ENCODE peak calls at places on chromosomes 4 and X, in five cellular contexts. One of them, this sample, is unnamed.

GRCh38 chr4:111854494-111855087 is 290.7 kb upstream of the FAM241A start:
- DNase-seq in CD8-positive, alpha-beta T cell: no peak
- DNase-seq in small intestine: peak
- DNase-seq in ascending aorta: no peak
- DNase-seq in choroid plexus epithelial cell: peak
- DNase-seq in this sample: peak

GRCh38 chr4:47145630-47146029 is 114.3 kb downstream of the GABRB1 start:
- DNase-seq in small intestine: no peak
- DNase-seq in CD8-positive, alpha-beta T cell: no peak
- DNase-seq in ascending aorta: no peak
- DNase-seq in choroid plexus epithelial cell: peak
- DNase-seq in this sample: peak

GRCh38 chr4:142801966-142802365 is 44.1 kb downstream of the INPP4B start:
- DNase-seq in choroid plexus epithelial cell: no peak
- DNase-seq in small intestine: no peak
- DNase-seq in CD8-positive, alpha-beta T cell: no peak
- DNase-seq in ascending aorta: no peak
- DNase-seq in this sample: no peak

GRCh38 chrX:139554991-139555675 is 24.6 kb downstream of the F9 start:
- DNase-seq in small intestine: no peak
- DNase-seq in choroid plexus epithelial cell: no peak
- DNase-seq in ascending aorta: no peak
- DNase-seq in CD8-positive, alpha-beta T cell: no peak
- DNase-seq in this sample: no peak

GRCh38 chr4:112564706-112565270 is 48.8 kb upstream of the NEUROG2 start:
- DNase-seq in small intestine: no peak
- DNase-seq in choroid plexus epithelial cell: no peak
- DNase-seq in CD8-positive, alpha-beta T cell: no peak
- DNase-seq in ascending aorta: no peak
- DNase-seq in this sample: no peak

GRCh38 chr4:81166431-81166830 is 48.6 kb downstream of the PRKG2 start:
- DNase-seq in ascending aorta: no peak
- DNase-seq in CD8-positive, alpha-beta T cell: no peak
- DNase-seq in small intestine: no peak
- DNase-seq in choroid plexus epithelial cell: peak
- DNase-seq in this sample: peak

GRCh38 chr4:186472948-186473347 is 82.4 kb downstream of the MTNR1A start:
- DNase-seq in CD8-positive, alpha-beta T cell: no peak
- DNase-seq in ascending aorta: no peak
- DNase-seq in choroid plexus epithelial cell: peak
- DNase-seq in small intestine: peak
- DNase-seq in this sample: peak

GRCh38 chr4:102263024-102263787 is 82.1 kb downstream of the SLC39A8 start:
- DNase-seq in small intestine: peak
- DNase-seq in CD8-positive, alpha-beta T cell: no peak
- DNase-seq in ascending aorta: no peak
- DNase-seq in choroid plexus epithelial cell: peak
- DNase-seq in this sample: peak

GRCh38 chr4:169583563-169583962 is 28.8 kb downstream of the NEK1 start:
- DNase-seq in CD8-positive, alpha-beta T cell: no peak
- DNase-seq in ascending aorta: no peak
- DNase-seq in small intestine: no peak
- DNase-seq in choroid plexus epithelial cell: peak
- DNase-seq in this sample: peak

GRCh38 chrX:83008415-83008814 is 499.7 kb upstream of the POU3F4 start:
- DNase-seq in small intestine: no peak
- DNase-seq in ascending aorta: no peak
- DNase-seq in choroid plexus epithelial cell: peak
- DNase-seq in CD8-positive, alpha-beta T cell: no peak
- DNase-seq in this sample: peak

GRCh38 chrX:47497274-47497673 is 14.3 kb upstream of the ZNF41 start:
- DNase-seq in CD8-positive, alpha-beta T cell: no peak
- DNase-seq in choroid plexus epithelial cell: peak
- DNase-seq in ascending aorta: no peak
- DNase-seq in small intestine: peak
- DNase-seq in this sample: peak

GRCh38 chrX:71111851-71112468 is 583 bp upstream of the IL2RG start:
- DNase-seq in CD8-positive, alpha-beta T cell: no peak
- DNase-seq in ascending aorta: no peak
- DNase-seq in choroid plexus epithelial cell: no peak
- DNase-seq in small intestine: no peak
- DNase-seq in this sample: no peak

GRCh38 chrX:109345866-109346265 is 136.0 kb downstream of the GUCY2F start:
- DNase-seq in CD8-positive, alpha-beta T cell: no peak
- DNase-seq in ascending aorta: no peak
- DNase-seq in choroid plexus epithelial cell: peak
- DNase-seq in small intestine: no peak
- DNase-seq in this sample: peak

GRCh38 chr4:184598753-184599491 is 50.3 kb downstream of the CASP3 start:
- DNase-seq in small intestine: peak
- DNase-seq in ascending aorta: no peak
- DNase-seq in choroid plexus epithelial cell: peak
- DNase-seq in CD8-positive, alpha-beta T cell: no peak
- DNase-seq in this sample: peak

GRCh38 chr4:21710212-21710843 is 238.2 kb downstream of the KCNIP4 start:
- DNase-seq in small intestine: no peak
- DNase-seq in ascending aorta: no peak
- DNase-seq in CD8-positive, alpha-beta T cell: no peak
- DNase-seq in choroid plexus epithelial cell: peak
- DNase-seq in this sample: no peak

GRCh38 chrX:153582896-153583295 is 16.0 kb downstream of the CCNQ start:
- DNase-seq in CD8-positive, alpha-beta T cell: peak
- DNase-seq in small intestine: no peak
- DNase-seq in choroid plexus epithelial cell: peak
- DNase-seq in ascending aorta: no peak
- DNase-seq in this sample: peak

GRCh38 chr4:41933997-41934812 is 1.0 kb upstream of the TMEM33 start:
- DNase-seq in small intestine: no peak
- DNase-seq in CD8-positive, alpha-beta T cell: no peak
- DNase-seq in ascending aorta: no peak
- DNase-seq in choroid plexus epithelial cell: no peak
- DNase-seq in this sample: no peak

GRCh38 chrX:41236629-41237028 is 97.3 kb upstream of the DDX3X start:
- DNase-seq in CD8-positive, alpha-beta T cell: no peak
- DNase-seq in ascending aorta: no peak
- DNase-seq in small intestine: no peak
- DNase-seq in choroid plexus epithelial cell: peak
- DNase-seq in this sample: no peak

GRCh38 chrX:11423362-11423818 is 130.2 kb downstream of the AMELX start:
- DNase-seq in ascending aorta: no peak
- DNase-seq in choroid plexus epithelial cell: peak
- DNase-seq in CD8-positive, alpha-beta T cell: no peak
- DNase-seq in small intestine: no peak
- DNase-seq in this sample: peak

GRCh38 chrX:104343408-104344129 is 88.8 kb upstream of the ESX1 start:
- DNase-seq in choroid plexus epithelial cell: peak
- DNase-seq in small intestine: peak
- DNase-seq in ascending aorta: no peak
- DNase-seq in CD8-positive, alpha-beta T cell: peak
- DNase-seq in this sample: peak

GRCh38 chr4:159368320-159368719 is 265.4 kb downstream of the RAPGEF2 start:
- DNase-seq in small intestine: no peak
- DNase-seq in CD8-positive, alpha-beta T cell: no peak
- DNase-seq in ascending aorta: no peak
- DNase-seq in choroid plexus epithelial cell: no peak
- DNase-seq in this sample: no peak

GRCh38 chr4:1193206-1194027 is 21.0 kb upstream of the SPON2 start:
- DNase-seq in choroid plexus epithelial cell: no peak
- DNase-seq in ascending aorta: no peak
- DNase-seq in small intestine: no peak
- DNase-seq in CD8-positive, alpha-beta T cell: no peak
- DNase-seq in this sample: no peak

GRCh38 chr4:136495076-136495475 is 1037.2 kb downstream of the PCDH18 start:
- DNase-seq in small intestine: no peak
- DNase-seq in choroid plexus epithelial cell: no peak
- DNase-seq in CD8-positive, alpha-beta T cell: no peak
- DNase-seq in ascending aorta: no peak
- DNase-seq in this sample: no peak

GRCh38 chr4:121582296-121582695 is 114.5 kb downstream of the ANXA5 start:
- DNase-seq in CD8-positive, alpha-beta T cell: no peak
- DNase-seq in choroid plexus epithelial cell: no peak
- DNase-seq in ascending aorta: no peak
- DNase-seq in small intestine: no peak
- DNase-seq in this sample: no peak

GRCh38 chrX:136674270-136674986 is 26.5 kb downstream of the CD40LG start:
- DNase-seq in choroid plexus epithelial cell: no peak
- DNase-seq in CD8-positive, alpha-beta T cell: no peak
- DNase-seq in small intestine: no peak
- DNase-seq in ascending aorta: no peak
- DNase-seq in this sample: no peak

GRCh38 chrX:103398321-103398937 is 22.1 kb downstream of the BEX3 start:
- DNase-seq in small intestine: no peak
- DNase-seq in choroid plexus epithelial cell: peak
- DNase-seq in CD8-positive, alpha-beta T cell: no peak
- DNase-seq in ascending aorta: no peak
- DNase-seq in this sample: peak

GRCh38 chr4:93232883-93233282 is 595.7 kb upstream of the ATOH1 start:
- DNase-seq in ascending aorta: no peak
- DNase-seq in small intestine: no peak
- DNase-seq in CD8-positive, alpha-beta T cell: no peak
- DNase-seq in choroid plexus epithelial cell: no peak
- DNase-seq in this sample: no peak

GRCh38 chrX:110284159-110284558 is 33.7 kb downstream of the AMMECR1 start:
- DNase-seq in small intestine: no peak
- DNase-seq in choroid plexus epithelial cell: peak
- DNase-seq in ascending aorta: no peak
- DNase-seq in CD8-positive, alpha-beta T cell: no peak
- DNase-seq in this sample: peak

GRCh38 chr4:13261486-13262257 is 222.5 kb downstream of the RAB28 start:
- DNase-seq in ascending aorta: no peak
- DNase-seq in small intestine: no peak
- DNase-seq in CD8-positive, alpha-beta T cell: no peak
- DNase-seq in choroid plexus epithelial cell: no peak
- DNase-seq in this sample: no peak

GRCh38 chrX:10110984-10111363 is 45.8 kb upstream of the CLCN4 start:
- DNase-seq in ascending aorta: no peak
- DNase-seq in choroid plexus epithelial cell: no peak
- DNase-seq in small intestine: peak
- DNase-seq in CD8-positive, alpha-beta T cell: peak
- DNase-seq in this sample: no peak
- H3K4me3 ChIP-seq in ascending aorta: no peak
- H3K4me3 ChIP-seq in choroid plexus epithelial cell: no peak
- H3K4me3 ChIP-seq in small intestine: no peak
- H3K4me3 ChIP-seq in CD8-positive, alpha-beta T cell: peak
- H3K4me3 ChIP-seq in this sample: no peak

DNA sequence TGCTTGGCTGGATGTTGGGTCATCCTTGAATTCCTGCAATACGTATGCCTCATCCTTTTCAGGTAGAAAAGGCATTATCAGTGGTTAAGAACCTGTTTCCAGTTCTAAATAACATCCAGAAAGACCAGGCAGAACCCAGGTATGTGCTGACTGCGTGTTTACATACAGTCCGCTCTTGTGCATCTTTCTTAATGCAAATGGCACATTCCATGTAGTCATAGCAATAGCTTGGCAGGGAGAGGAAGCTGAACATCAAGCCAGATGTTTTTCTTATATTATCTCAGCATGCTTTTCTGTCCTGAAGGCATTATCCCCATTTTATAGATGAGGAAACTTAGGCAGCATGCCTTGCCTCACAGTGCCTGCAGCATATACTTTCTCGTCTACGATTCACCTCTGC is 2.1 kb downstream of the DCLK2 start:
- DNase-seq in ascending aorta: no peak
- DNase-seq in CD8-positive, alpha-beta T cell: no peak
- DNase-seq in small intestine: no peak
- DNase-seq in choroid plexus epithelial cell: peak
- DNase-seq in this sample: peak
- H3K4me3 ChIP-seq in ascending aorta: peak
- H3K4me3 ChIP-seq in CD8-positive, alpha-beta T cell: no peak
- H3K4me3 ChIP-seq in small intestine: no peak
- H3K4me3 ChIP-seq in choroid plexus epithelial cell: no peak
- H3K4me3 ChIP-seq in this sample: no peak

GRCh38 chr4:71065991-71066390 is 72.5 kb downstream of the DCK start:
- DNase-seq in small intestine: peak
- DNase-seq in choroid plexus epithelial cell: no peak
- DNase-seq in ascending aorta: no peak
- DNase-seq in CD8-positive, alpha-beta T cell: no peak
- DNase-seq in this sample: no peak

GRCh38 chr4:71066737-71067716 is 73.6 kb downstream of the DCK start:
- DNase-seq in choroid plexus epithelial cell: no peak
- DNase-seq in ascending aorta: no peak
- DNase-seq in small intestine: peak
- DNase-seq in CD8-positive, alpha-beta T cell: no peak
- DNase-seq in this sample: no peak

GRCh38 chr4:71062436-71062835 is 69.0 kb downstream of the DCK start:
- DNase-seq in CD8-positive, alpha-beta T cell: no peak
- DNase-seq in ascending aorta: no peak
- DNase-seq in small intestine: no peak
- DNase-seq in choroid plexus epithelial cell: no peak
- DNase-seq in this sample: no peak

GRCh38 chr4:71064521-71064920 is 71.1 kb downstream of the DCK start:
- DNase-seq in CD8-positive, alpha-beta T cell: no peak
- DNase-seq in choroid plexus epithelial cell: no peak
- DNase-seq in ascending aorta: no peak
- DNase-seq in small intestine: no peak
- DNase-seq in this sample: no peak

GRCh38 chr4:71063711-71064110 is 70.3 kb downstream of the DCK start:
- DNase-seq in small intestine: no peak
- DNase-seq in CD8-positive, alpha-beta T cell: no peak
- DNase-seq in choroid plexus epithelial cell: no peak
- DNase-seq in ascending aorta: no peak
- DNase-seq in this sample: no peak
- H3K4me3 ChIP-seq in small intestine: no peak
- H3K4me3 ChIP-seq in CD8-positive, alpha-beta T cell: no peak
- H3K4me3 ChIP-seq in choroid plexus epithelial cell: no peak
- H3K4me3 ChIP-seq in ascending aorta: no peak
- H3K4me3 ChIP-seq in this sample: no peak

GRCh38 chrX:51608071-51608470 is 10.6 kb downstream of the CENPVL3 start:
- DNase-seq in CD8-positive, alpha-beta T cell: no peak
- DNase-seq in choroid plexus epithelial cell: peak
- DNase-seq in small intestine: peak
- DNase-seq in ascending aorta: no peak
- DNase-seq in this sample: peak
- H3K4me3 ChIP-seq in CD8-positive, alpha-beta T cell: no peak
- H3K4me3 ChIP-seq in choroid plexus epithelial cell: no peak
- H3K4me3 ChIP-seq in small intestine: no peak
- H3K4me3 ChIP-seq in ascending aorta: no peak
- H3K4me3 ChIP-seq in this sample: no peak

This sample was measured in cardiac fibroblast.